ENCODE peak calls at places on chromosome 21, in ten cellular contexts. R, D, N, H, P, Z, G, T, F and O are unnamed samples.

GRCh38 chr21:26117324-26117971 is 53.1 kb downstream of the APP start:
- DNase-seq in R (no peak), D (no peak), N (no peak), H (no peak), P (no peak), Z (no peak), G (no peak), T (no peak), F (no peak), O (no peak)

GRCh38 chr21:41675574-41675973 is 91.3 kb downstream of the RIPK4 start:
- DNase-seq in R (peak; percentile 9), D (no peak), N (no peak), H (no peak), P (no peak), Z (no peak), G (no peak), T (no peak), F (no peak), O (no peak)

GRCh38 chr21:37032877-37033471 is 26.5 kb downstream of the RIPPLY3 start:
- DNase-seq in R (no peak), D (no peak), N (no peak), H (peak; percentile 23), P (no peak), Z (no peak), G (no peak), T (no peak), F (no peak), O (no peak)

GRCh38 chr21:41973427-41973831 is 19.6 kb upstream of the C2CD2 start:
- DNase-seq in R (peak; percentile 58), D (peak; percentile 76), N (peak; percentile 15), H (no peak), P (no peak), Z (no peak), G (peak; percentile 83), T (no peak), F (peak; percentile 82), O (no peak)

GRCh38 chr21:36200089-36200561 is 43.5 kb downstream of the DOP1B start:
- DNase-seq in R (no peak), D (no peak), N (no peak), H (peak; percentile 28), P (no peak), Z (no peak), G (no peak), T (no peak), F (no peak), O (no peak)

GRCh38 chr21:41630249-41630648 is 122.3 kb upstream of the TMPRSS2 start:
- DNase-seq in R (no peak), D (peak; percentile 76), N (no peak), H (peak; percentile 92), P (no peak), Z (no peak), G (peak; percentile 73), T (no peak), F (peak; percentile 73), O (no peak)

GRCh38 chr21:26717146-26717739 is 128.0 kb downstream of the ADAMTS1 start:
- DNase-seq in R (no peak), D (no peak), N (no peak), H (no peak), P (peak; percentile 17), Z (peak; percentile 17), G (no peak), T (no peak), F (no peak), O (no peak)

GRCh38 chr21:41779659-41780058 is 12.8 kb upstream of the RIPK4 start:
- DNase-seq in R (no peak), D (no peak), N (no peak), H (no peak), P (no peak), Z (no peak), G (no peak), T (no peak), F (peak; percentile 52), O (no peak)

GRCh38 chr21:25944082-25944481 is 209.3 kb downstream of the GABPA start:
- DNase-seq in R (no peak), D (no peak), N (no peak), H (no peak), P (no peak), Z (no peak), G (no peak), T (no peak), F (no peak), O (no peak)

GRCh38 chr21:42997053-42997452 is 22.7 kb downstream of the PKNOX1 start:
- DNase-seq in R (peak; percentile 60), D (peak; percentile 41), N (no peak), H (peak; percentile 60), P (no peak), Z (no peak), G (no peak), T (no peak), F (peak; percentile 30), O (no peak)

GRCh38 chr21:21158376-21158918 is 160.2 kb downstream of the NCAM2 start:
- DNase-seq in R (no peak), D (no peak), N (no peak), H (no peak), P (no peak), Z (no peak), G (no peak), T (no peak), F (no peak), O (no peak)

GRCh38 chr21:14864211-14865021 is 200.4 kb downstream of the NRIP1 start:
- DNase-seq in R (peak; percentile 79), D (peak; percentile 81), N (peak; percentile 24), H (peak; percentile 90), P (no peak), Z (peak; percentile 25), G (peak; percentile 84), T (peak; percentile 86), F (peak; percentile 79), O (no peak)

GRCh38 chr21:43716376-43717165 is 2.4 kb upstream of the PDXK start:
- DNase-seq in R (no peak), D (peak; percentile 61), N (no peak), H (no peak), P (no peak), Z (no peak), G (no peak), T (no peak), F (no peak), O (no peak)

GRCh38 chr21:41328660-41329300 is 12.2 kb downstream of the FAM3B start:
- DNase-seq in R (no peak), D (no peak), N (no peak), H (no peak), P (no peak), Z (no peak), G (no peak), T (peak; percentile 30), F (no peak), O (no peak)

GRCh38 chr21:36909901-36910561 is 56.4 kb downstream of the HLCS start:
- DNase-seq in R (no peak), D (no peak), N (no peak), H (peak; percentile 81), P (peak; percentile 8), Z (no peak), G (no peak), T (no peak), F (no peak), O (no peak)

GRCh38 chr21:37128069-37128468 is 55.0 kb downstream of the TTC3 start:
- DNase-seq in R (no peak), D (no peak), N (peak; percentile 62), H (no peak), P (no peak), Z (no peak), G (no peak), T (no peak), F (no peak), O (no peak)

GRCh38 chr21:27498025-27498424 is 531.1 kb upstream of the ADAMTS5 start:
- DNase-seq in R (no peak), D (no peak), N (no peak), H (no peak), P (no peak), Z (no peak), G (no peak), T (no peak), F (no peak), O (no peak)

GRCh38 chr21:35032474-35033263 is 16.4 kb downstream of the RUNX1 start:
- DNase-seq in R (no peak), D (no peak), N (no peak), H (no peak), P (no peak), Z (no peak), G (no peak), T (no peak), F (no peak), O (no peak)
- H3K36me3 ChIP-seq in R (no peaks in the 10 kb centered on the region), D (no peaks in the 10 kb centered on the region), N (no peaks in the 10 kb centered on the region), H (no peaks in the 10 kb centered on the region), P (peaks cover 6% of the 10 kb centered on the region), Z (no peaks in the 10 kb centered on the region), G (no peaks in the 10 kb centered on the region), T (no peaks in the 10 kb centered on the region), F (no peaks in the 10 kb centered on the region), O (no peaks in the 10 kb centered on the region)

DNA sequence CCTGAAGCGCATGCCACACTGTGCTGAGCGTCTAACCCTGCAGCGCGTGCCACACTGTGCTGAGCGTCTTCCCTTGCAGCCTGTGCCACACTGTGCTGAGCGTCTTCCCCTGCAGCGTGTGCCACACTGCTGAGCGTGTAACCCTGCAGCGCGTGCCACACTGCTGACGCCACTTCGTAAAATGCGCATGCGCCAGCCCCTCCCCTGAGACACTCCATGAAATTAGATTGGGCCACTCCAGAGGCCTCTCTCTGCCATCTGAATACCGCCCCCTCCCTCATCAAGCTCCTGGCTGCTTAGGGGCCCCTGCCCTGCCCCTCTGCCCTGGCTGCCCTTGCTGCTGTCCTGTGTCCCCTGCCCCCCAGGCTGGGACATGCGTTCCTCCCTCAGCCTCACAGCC is 84.8 kb downstream of the POFUT2 start:
- DNase-seq in R (no peak), D (no peak), N (no peak), H (no peak), P (no peak), Z (no peak), G (no peak), T (no peak), F (no peak), O (no peak)
- H3K36me3 ChIP-seq in R (peaks cover 49% of the 10 kb centered on the region), D (no peaks in the 10 kb centered on the region), N (no peaks in the 10 kb centered on the region), H (no peaks in the 10 kb centered on the region), P (peaks cover 19% of the 10 kb centered on the region), Z (no peaks in the 10 kb centered on the region), G (no peaks in the 10 kb centered on the region), T (no peaks in the 10 kb centered on the region), F (no peaks in the 10 kb centered on the region), O (no peaks in the 10 kb centered on the region)

GRCh38 chr21:46516068-46516467 is 57.4 kb downstream of the DIP2A start:
- DNase-seq in R (no peak), D (no peak), N (no peak), H (no peak), P (no peak), Z (no peak), G (no peak), T (no peak), F (no peak), O (no peak)
- H3K36me3 ChIP-seq in R (peaks cover 24% of the 10 kb centered on the region), D (no peaks in the 10 kb centered on the region), N (no peaks in the 10 kb centered on the region), H (no peaks in the 10 kb centered on the region), P (peaks cover 27% of the 10 kb centered on the region), Z (no peaks in the 10 kb centered on the region), G (no peaks in the 10 kb centered on the region), T (peaks cover 2% of the 10 kb centered on the region), F (no peaks in the 10 kb centered on the region), O (peaks cover 7% of the 10 kb centered on the region)

DNA sequence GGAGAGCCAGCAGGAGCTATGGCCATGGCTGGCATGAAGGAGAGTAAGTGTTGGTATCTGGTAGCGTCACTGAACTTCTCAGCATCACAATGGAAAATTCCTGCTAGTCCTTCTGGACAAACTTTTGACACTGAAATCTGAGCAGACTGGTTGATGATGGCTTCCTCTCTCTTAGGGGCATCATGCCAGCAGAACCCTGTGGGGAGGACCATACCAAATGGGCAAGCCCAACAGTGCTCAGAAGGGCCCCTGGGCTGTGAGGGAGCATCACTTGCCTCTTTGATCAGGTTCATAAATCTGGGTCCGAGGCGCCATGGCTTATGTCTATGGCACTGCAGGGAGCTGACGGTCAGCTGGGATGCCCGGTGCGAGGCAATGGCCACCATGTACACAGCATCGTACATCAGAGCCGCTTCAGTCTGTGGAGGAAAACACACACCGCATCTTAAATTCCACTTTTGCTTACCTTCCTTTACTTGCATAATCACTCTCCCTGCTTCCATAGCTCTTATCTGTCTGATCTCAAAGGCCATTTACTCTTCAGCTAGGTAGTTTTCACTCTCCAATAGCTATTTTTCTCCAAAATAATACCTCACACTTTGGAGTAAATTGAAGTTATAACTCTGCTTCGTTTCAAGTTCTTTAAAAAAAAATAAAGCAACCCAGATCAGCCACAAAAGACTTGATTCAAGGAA is 297.1 kb downstream of the GRIK1 start:
- DNase-seq in R (no peak), D (no peak), N (no peak), H (no peak), P (no peak), Z (no peak), G (no peak), T (no peak), F (no peak), O (no peak)
- H3K36me3 ChIP-seq in R (no peaks in the 10 kb centered on the region), D (no peaks in the 10 kb centered on the region), N (no peaks in the 10 kb centered on the region), H (no peaks in the 10 kb centered on the region), P (no peaks in the 10 kb centered on the region), Z (no peaks in the 10 kb centered on the region), G (no peaks in the 10 kb centered on the region), T (no peaks in the 10 kb centered on the region), F (no peaks in the 10 kb centered on the region), O (no peaks in the 10 kb centered on the region)